ENCODE peak calls at places on chromosomes 12 and 14, in four cellular contexts. Z is K562, L is GM12878, I is WTC11. Y is an unnamed sample.

GRCh38 chr14:98184467-98184866 is 1087.5 kb downstream of the BCL11B start:
- DNase-seq in Z (no peak), L (no peak), I (no peak), Y (no peak)

GRCh38 chr14:89730692-89731091 is 223.8 kb downstream of the EFCAB11 start:
- DNase-seq in I (no peak), Z (no peak), L (no peak), Y (no peak)

GRCh38 chr12:77724367-77724957 is 106.2 kb upstream of the NAV3 start:
- DNase-seq in I (no peak), Z (no peak), L (no peak), Y (peak; percentile 22)

GRCh38 chr14:95365401-95365800 is 45.7 kb upstream of the CLMN start:
- DNase-seq in L (no peak), Z (no peak), I (no peak), Y (no peak)

GRCh38 chr12:49547090-49547690 is 8.4 kb downstream of the KCNH3 start:
- DNase-seq in L (no peak), I (no peak), Z (no peak), Y (no peak)

GRCh38 chr12:68959457-68960161 is 26.6 kb upstream of the CPM start:
- DNase-seq in I (no peak), L (no peak), Z (no peak), Y (no peak)

GRCh38 chr14:95156153-95156764 is 1.1 kb downstream of the DICER1 start:
- DNase-seq in L (no peak), Z (peak; percentile 34), I (no peak), Y (no peak)

GRCh38 chr14:103022669-103023044 is 34.7 kb downstream of the CDC42BPB start:
- DNase-seq in I (no peak), L (no peak), Z (peak; percentile 14), Y (no peak)

GRCh38 chr12:49111206-49111605 is 559 bp upstream of the LMBR1L start:
- DNase-seq in Z (no peak), I (no peak), L (no peak), Y (no peak)

GRCh38 chr12:102816816-102817434 is 100.1 kb downstream of the PAH start:
- DNase-seq in L (no peak), Z (peak; percentile 37), I (no peak), Y (peak; percentile 24)

GRCh38 chr14:100832311-100832960 is 6.5 kb downstream of the MEG3 start:
- DNase-seq in L (no peak), Z (no peak), I (no peak), Y (no peak)

GRCh38 chr12:40378721-40379120 is 153.9 kb downstream of the LRRK2 start:
- DNase-seq in Z (no peak), L (no peak), I (no peak), Y (no peak)

GRCh38 chr14:92348154-92348553 is 25.2 kb downstream of the SLC24A4 start:
- DNase-seq in Z (no peak), L (no peak), I (no peak), Y (peak; percentile 84)

GRCh38 chr14:25038044-25038668 is 11.8 kb downstream of the STXBP6 start:
- DNase-seq in I (no peak), L (no peak), Z (no peak), Y (no peak)

GRCh38 chr12:92085040-92085439 is 60.6 kb downstream of the BTG1 start:
- DNase-seq in L (no peak), I (no peak), Z (no peak), Y (no peak)

GRCh38 chr12:14698555-14698954 is 2.2 kb upstream of the GUCY2C start:
- DNase-seq in Z (no peak), L (no peak), I (no peak), Y (no peak)

GRCh38 chr12:72522411-72522810 is 250.2 kb downstream of the TRHDE start:
- DNase-seq in L (no peak), Z (no peak), I (no peak), Y (no peak)

GRCh38 chr14:35224615-35225014 is 67.6 kb upstream of the PSMA6 start:
- DNase-seq in Z (no peak), I (no peak), L (no peak), Y (no peak)

GRCh38 chr12:81417056-81417455 is 339.2 kb downstream of the ACSS3 start:
- DNase-seq in L (no peak), I (no peak), Z (no peak), Y (no peak)

GRCh38 chr14:75280448-75280830 is 1.8 kb downstream of the FOS start:
- DNase-seq in Z (no peak), L (no peak), I (peak; percentile 56), Y (no peak)

GRCh38 chr12:71947645-71948105 is 9.0 kb downstream of the TPH2 start:
- DNase-seq in L (no peak), Z (no peak), I (peak; percentile 71), Y (peak; percentile 85)

GRCh38 chr14:28163897-28164296 is 602.7 kb upstream of the FOXG1 start:
- DNase-seq in Z (no peak), I (no peak), L (no peak), Y (no peak)

GRCh38 chr12:121420109-121420508 is 20.2 kb downstream of the RNF34 start:
- DNase-seq in I (no peak), Z (no peak), L (no peak), Y (no peak)

GRCh38 chr12:25254271-25254880 is 3.6 kb upstream of the KRAS start:
- DNase-seq in Z (no peak), L (no peak), I (no peak), Y (peak; percentile 47)

GRCh38 chr12:113190761-113191160 is 5.2 kb downstream of the RITA1 start:
- DNase-seq in I (no peak), L (no peak), Z (peak; percentile 88), Y (peak; percentile 43)

GRCh38 chr14:63496837-63497400 is 46.3 kb downstream of the PPP2R5E start:
- DNase-seq in Z (no peak), L (no peak), I (no peak), Y (no peak)

GRCh38 chr12:109433618-109434017 is 43.5 kb downstream of the KCTD10 start:
- DNase-seq in I (peak; percentile 64), L (no peak), Z (peak; percentile 18), Y (no peak)

GRCh38 chr14:96221841-96222240 is 17.2 kb downstream of the BDKRB2 start:
- DNase-seq in I (no peak), Z (no peak), L (no peak), Y (no peak)

DNA sequence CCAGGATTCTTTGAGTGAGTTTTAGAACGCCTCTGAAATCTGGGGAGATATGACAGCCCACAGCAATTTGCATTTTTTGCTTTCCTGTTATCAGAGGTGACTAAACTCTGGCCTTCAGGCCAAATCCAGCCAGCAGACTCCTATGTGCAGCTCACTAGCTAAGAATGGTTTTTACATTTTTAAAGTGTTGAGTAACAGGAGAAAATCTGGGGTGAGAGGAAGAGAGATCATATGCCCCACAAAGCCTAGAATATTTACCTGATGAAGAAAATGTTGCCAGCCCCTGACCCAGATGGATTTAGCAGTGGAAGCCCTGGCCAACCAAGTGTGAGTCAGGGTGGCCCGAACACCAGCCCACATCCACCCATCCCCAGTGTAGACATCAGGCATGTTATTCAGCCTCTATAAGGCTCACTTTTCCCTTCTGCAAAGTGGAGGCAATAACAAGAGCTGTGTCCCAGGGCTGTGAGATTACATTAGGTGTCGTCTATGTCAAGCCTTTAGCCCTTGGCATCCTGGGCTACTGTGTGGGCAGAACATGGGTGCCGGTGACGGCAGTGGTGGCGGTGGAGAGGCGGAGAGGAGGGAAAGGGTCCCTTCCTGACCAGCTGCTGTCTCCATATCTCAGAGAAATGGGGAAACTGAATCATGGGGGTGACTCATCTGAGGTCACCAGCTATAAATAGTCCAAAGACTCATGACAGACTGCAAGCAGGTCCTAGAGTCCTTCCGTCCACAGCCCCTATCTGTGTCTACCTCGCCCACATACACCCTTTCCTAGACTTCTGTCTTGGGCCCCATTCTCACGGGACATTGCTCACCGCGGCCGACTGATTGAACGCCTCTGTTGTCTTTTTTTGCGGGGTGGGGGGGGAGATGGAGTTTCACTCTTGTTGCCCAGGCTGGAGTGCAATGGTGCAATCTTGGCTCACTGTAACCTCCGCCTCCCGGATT is 32.6 kb upstream of the CD9 start:
- DNase-seq in Z (peak; percentile 87), I (no peak), L (peak; percentile 62), Y (peak; percentile 30)
- TF ChIP-seq ETV6 in Z (no peak), I (no peak), L (no peak), Y (no peak)

GRCh38 chr12:11765421-11765816 is 115.9 kb downstream of the ETV6 start:
- DNase-seq in Z (no peak), L (no peak), I (no peak), Y (no peak)

GRCh38 chr12:11763760-11764520 is 114.5 kb downstream of the ETV6 start:
- DNase-seq in Z (no peak), I (no peak), L (no peak), Y (peak; percentile 70)

GRCh38 chr12:11761869-11762567 is 112.5 kb downstream of the ETV6 start:
- DNase-seq in L (peak; percentile 99), Z (no peak), I (no peak), Y (no peak)

GRCh38 chr12:11759894-11760293 is 110.4 kb downstream of the ETV6 start:
- DNase-seq in I (no peak), L (no peak), Z (no peak), Y (no peak)

GRCh38 chr12:11762723-11763326 is 113.4 kb downstream of the ETV6 start:
- DNase-seq in L (peak; percentile 88), Z (no peak), I (no peak), Y (no peak)
- TF ChIP-seq ETV6 in L (no peak), Z (no peak), I (no peak), Y (no peak)

GRCh38 chr12:112162261-112162790 is 37.0 kb downstream of the TRAFD1 start:
- DNase-seq in L (no peak), I (no peak), Z (no peak), Y (no peak)

GRCh38 chr12:112163471-112164325 is 38.3 kb downstream of the TRAFD1 start:
- DNase-seq in I (no peak), L (no peak), Z (no peak), Y (no peak)

GRCh38 chr12:112165624-112166023 is 40.3 kb downstream of the TRAFD1 start:
- DNase-seq in I (no peak), L (no peak), Z (no peak), Y (no peak)

GRCh38 chr12:112163056-112163455 is 37.7 kb downstream of the TRAFD1 start:
- DNase-seq in Z (no peak), I (no peak), L (no peak), Y (no peak)

DNA sequence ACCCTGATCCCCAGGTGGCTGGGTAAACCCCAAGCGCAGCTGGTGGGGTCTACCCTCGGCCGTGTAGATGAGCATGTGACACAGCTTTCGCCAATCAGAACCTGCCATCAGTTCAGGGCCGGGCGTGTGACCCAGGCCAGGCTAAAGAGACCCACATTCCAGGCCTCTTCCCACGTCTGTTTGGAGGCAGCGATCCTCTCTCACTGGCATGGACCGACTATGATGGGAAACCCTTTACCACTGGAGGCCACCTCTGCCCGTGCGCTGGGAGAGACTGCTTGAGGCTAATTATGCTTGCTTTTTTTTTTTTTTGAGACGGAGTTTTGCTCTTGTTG is 38.9 kb downstream of the TRAFD1 start:
- DNase-seq in Z (no peak), L (no peak), I (no peak), Y (no peak)
- TF ChIP-seq ETV6 in Z (no peak), L (no peak), I (no peak), Y (no peak)

GRCh38 chr14:20427231-20428009 is 8.5 kb downstream of the KLHL33 start:
- DNase-seq in L (peak; percentile 71), Z (peak; percentile 69), I (no peak), Y (peak; percentile 68)
- TF ChIP-seq ETV6 in L (no peak), Z (no peak), I (no peak), Y (no peak)